ENCODE peak calls at places on chromosomes 7 and 10, in nine cellular contexts. T is CD8-positive, alpha-beta T cell; R is fibroblast of lung; Z is SJSA1; K is aorta; B is IMR-90; G is substantia nigra; U is H9; S is transverse colon. F is an unnamed sample.

GRCh38 chr10:116880716-116881440 is 31.6 kb downstream of the ENO4 start:
- DNase-seq in T (no peak), R (peak), Z (peak), K (no peak), B (no peak), G (no peak), U (no peak), S (peak), F (no peak)

GRCh38 chr7:45682836-45683555 is 108.8 kb downstream of the ADCY1 start:
- DNase-seq in T (no peak), R (peak), Z (no peak), K (no peak), B (no peak), G (no peak), U (no peak), S (no peak), F (no peak)

GRCh38 chr10:49615213-49615612 is 1.4 kb downstream of the CHAT start:
- DNase-seq in T (no peak), R (no peak), Z (no peak), K (peak), B (no peak), G (no peak), U (peak), S (no peak), F (no peak)

GRCh38 chr7:112086496-112087254 is 119.5 kb downstream of the DOCK4 start:
- DNase-seq in T (no peak), R (no peak), Z (no peak), K (no peak), B (no peak), G (no peak), U (no peak), S (no peak), F (no peak)

GRCh38 chr7:2568521-2569223 is 9.9 kb downstream of the IQCE start:
- DNase-seq in T (no peak), R (no peak), Z (no peak), K (no peak), B (no peak), G (no peak), U (no peak), S (no peak), F (no peak)

GRCh38 chr7:129853661-129854268 is 99.0 kb downstream of the UBE2H start:
- DNase-seq in T (no peak), R (peak), Z (no peak), K (no peak), B (no peak), G (no peak), U (no peak), S (no peak), F (peak)

GRCh38 chr10:76581685-76582084 is 1055.9 kb downstream of the KCNMA1 start:
- DNase-seq in T (no peak), R (no peak), Z (no peak), K (no peak), B (no peak), G (no peak), U (no peak), S (no peak), F (no peak)

GRCh38 chr7:131459256-131459655 is 97.2 kb downstream of the PODXL start:
- DNase-seq in T (no peak), R (peak), Z (no peak), K (no peak), B (peak), G (no peak), U (no peak), S (no peak), F (peak)

GRCh38 chr10:74753295-74754211 is 72.8 kb upstream of the KAT6B start:
- DNase-seq in T (no peak), R (peak), Z (no peak), K (no peak), B (peak), G (no peak), U (peak), S (peak), F (peak)

GRCh38 chr7:90629306-90629918 is 33.3 kb downstream of the CDK14 start:
- DNase-seq in T (no peak), R (peak), Z (peak), K (no peak), B (peak), G (no peak), U (no peak), S (no peak), F (peak)

GRCh38 chr10:89100680-89101079 is 106.4 kb downstream of the CH25H start:
- DNase-seq in T (no peak), R (peak), Z (no peak), K (no peak), B (peak), G (no peak), U (no peak), S (no peak), F (no peak)

GRCh38 chr7:23863209-23863798 is 153.3 kb downstream of the STK31 start:
- DNase-seq in T (no peak), R (peak), Z (peak), K (no peak), B (peak), G (no peak), U (no peak), S (no peak), F (no peak)

GRCh38 chr10:86649471-86650150 is 4.7 kb upstream of the OPN4 start:
- DNase-seq in T (no peak), R (no peak), Z (no peak), K (no peak), B (no peak), G (no peak), U (peak), S (no peak), F (no peak)

GRCh38 chr10:113007821-113008220 is 57.8 kb downstream of the TCF7L2 start:
- DNase-seq in T (no peak), R (no peak), Z (no peak), K (no peak), B (no peak), G (no peak), U (no peak), S (no peak), F (no peak)

GRCh38 chr7:55898287-55898686 is 11.0 kb downstream of the ZNF713 start:
- DNase-seq in T (no peak), R (no peak), Z (no peak), K (no peak), B (no peak), G (no peak), U (no peak), S (no peak), F (no peak)

GRCh38 chr10:89837173-89838001 is 136.0 kb downstream of the KIF20B start:
- DNase-seq in T (peak), R (peak), Z (no peak), K (peak), B (peak), G (no peak), U (no peak), S (peak), F (no peak)

GRCh38 chr10:129769381-129770116 is 194.5 kb downstream of the EBF3 start:
- DNase-seq in T (no peak), R (no peak), Z (no peak), K (no peak), B (no peak), G (no peak), U (peak), S (no peak), F (no peak)

GRCh38 chr10:51932530-51932929 is 233.1 kb upstream of the CSTF2T start:
- DNase-seq in T (no peak), R (no peak), Z (no peak), K (no peak), B (no peak), G (no peak), U (no peak), S (no peak), F (no peak)

GRCh38 chr7:12623885-12624498 is 53.5 kb downstream of the SCIN start:
- DNase-seq in T (no peak), R (peak), Z (peak), K (no peak), B (peak), G (no peak), U (no peak), S (no peak), F (no peak)

GRCh38 chr7:50251765-50252164 is 52.8 kb upstream of the IKZF1 start:
- DNase-seq in T (no peak), R (no peak), Z (no peak), K (no peak), B (no peak), G (no peak), U (no peak), S (no peak), F (no peak)

GRCh38 chr7:137091396-137091795 is 222.9 kb downstream of the CHRM2 start:
- DNase-seq in T (no peak), R (peak), Z (peak), K (no peak), B (no peak), G (no peak), U (peak), S (no peak), F (no peak)

GRCh38 chr7:51075681-51076580 is 240.7 kb downstream of the COBL start:
- DNase-seq in T (no peak), R (no peak), Z (no peak), K (no peak), B (no peak), G (no peak), U (no peak), S (no peak), F (no peak)

GRCh38 chr7:155166108-155166507 is 96.0 kb downstream of the HTR5A start:
- DNase-seq in T (no peak), R (no peak), Z (no peak), K (no peak), B (no peak), G (no peak), U (no peak), S (no peak), F (no peak)

GRCh38 chr10:6013413-6014192 is 36.3 kb upstream of the IL15RA start:
- DNase-seq in T (no peak), R (no peak), Z (no peak), K (no peak), B (no peak), G (no peak), U (no peak), S (no peak), F (no peak)

GRCh38 chr10:101291254-101292193 is 62.3 kb upstream of the LBX1 start:
- DNase-seq in T (peak), R (no peak), Z (peak), K (no peak), B (peak), G (peak), U (peak), S (peak), F (no peak)

GRCh38 chr7:20279979-20280378 is 50.7 kb upstream of the ITGB8 start:
- DNase-seq in T (no peak), R (no peak), Z (no peak), K (no peak), B (no peak), G (no peak), U (no peak), S (no peak), F (no peak)

GRCh38 chr10:132133005-132133404 is 53.7 kb upstream of the DPYSL4 start:
- DNase-seq in T (no peak), R (no peak), Z (no peak), K (peak), B (no peak), G (no peak), U (no peak), S (no peak), F (no peak)

GRCh38 chr7:11206131-11206921 is 232.7 kb downstream of the PHF14 start:
- DNase-seq in T (no peak), R (no peak), Z (no peak), K (no peak), B (no peak), G (no peak), U (no peak), S (no peak), F (no peak)

GRCh38 chr7:95886501-95887090 is 114.2 kb downstream of the DYNC1I1 start:
- DNase-seq in T (no peak), R (peak), Z (peak), K (no peak), B (peak), G (no peak), U (no peak), S (no peak), F (peak)

GRCh38 chr10:36266923-36267322 is 624.8 kb upstream of the FZD8 start:
- DNase-seq in T (no peak), R (no peak), Z (no peak), K (no peak), B (no peak), G (no peak), U (no peak), S (no peak), F (no peak)

GRCh38 chr7:132065973-132066611 is 509.7 kb upstream of the PODXL start:
- DNase-seq in T (no peak), R (peak), Z (no peak), K (no peak), B (no peak), G (no peak), U (no peak), S (no peak), F (no peak)

GRCh38 chr10:112562803-112563663 is 116.0 kb downstream of the VTI1A start:
- DNase-seq in T (no peak), R (peak), Z (no peak), K (no peak), B (peak), G (no peak), U (no peak), S (no peak), F (no peak)

GRCh38 chr10:3702569-3702968 is 82.4 kb downstream of the KLF6 start:
- DNase-seq in T (no peak), R (no peak), Z (no peak), K (no peak), B (no peak), G (no peak), U (no peak), S (no peak), F (no peak)

GRCh38 chr10:3580565-3580964 is 204.4 kb downstream of the KLF6 start:
- DNase-seq in T (no peak), R (no peak), Z (no peak), K (no peak), B (no peak), G (no peak), U (no peak), S (no peak), F (no peak)

GRCh38 chr10:50325449-50326188 is 74.3 kb upstream of the ASAH2 start:
- DNase-seq in T (no peak), R (peak), Z (peak), K (peak), B (peak), G (no peak), U (no peak), S (peak), F (peak)

GRCh38 chr7:133217805-133218204 is 35.1 kb upstream of the EXOC4 start:
- DNase-seq in T (no peak), R (no peak), Z (no peak), K (no peak), B (no peak), G (no peak), U (no peak), S (no peak), F (no peak)

GRCh38 chr7:57819491-57819981 is 369.6 kb downstream of the ZNF716 start:
- DNase-seq in T (no peak), R (no peak), Z (no peak), K (no peak), B (no peak), G (no peak), U (no peak), S (no peak), F (no peak)

GRCh38 chr7:69309601-69310000 is 288.7 kb upstream of the AUTS2 start:
- DNase-seq in T (no peak), R (peak), Z (no peak), K (no peak), B (no peak), G (no peak), U (no peak), S (no peak), F (no peak)

GRCh38 chr7:36468361-36469140 is 78.9 kb downstream of the ANLN start:
- DNase-seq in T (no peak), R (no peak), Z (no peak), K (no peak), B (no peak), G (no peak), U (no peak), S (no peak), F (no peak)

DNA sequence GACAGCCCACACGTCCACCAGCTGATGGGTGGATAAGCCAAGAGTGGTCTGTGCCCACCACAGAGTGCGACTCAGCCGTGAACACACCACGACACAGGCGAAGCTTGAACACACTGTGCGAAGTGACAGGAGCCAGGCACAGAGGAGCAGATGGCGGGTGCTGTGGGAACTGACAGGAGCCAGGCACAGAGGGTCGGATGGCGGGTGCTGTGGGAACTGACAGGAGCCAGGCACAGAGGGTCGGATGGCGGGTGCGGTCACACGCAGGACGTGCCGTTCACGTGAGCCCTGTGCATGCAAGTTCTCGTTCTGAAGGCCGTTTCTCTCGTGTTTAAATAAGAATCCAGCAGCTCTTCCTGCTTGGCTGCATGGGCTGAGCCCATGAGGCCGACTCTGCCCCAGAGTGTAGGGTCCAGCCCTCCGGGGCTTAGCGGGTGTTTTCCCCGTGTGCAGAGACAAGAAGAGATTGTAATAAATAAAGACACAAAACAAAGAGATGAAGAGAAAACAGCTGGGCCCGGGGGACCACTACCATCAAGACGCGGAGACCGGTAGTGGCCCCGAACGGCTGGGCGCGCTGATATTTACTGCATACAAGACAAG is 5.9 kb upstream of the ADAP1 start:
- DNase-seq in T (no peak), R (no peak), Z (no peak), K (peak), B (no peak), G (no peak), U (no peak), S (peak), F (no peak)
- H3K27ac ChIP-seq in T (no peak), R (no peak), Z (no peak), K (no peak), B (no peak), G (no peak), U (no peak), S (no peak), F (no peak)

DNA sequence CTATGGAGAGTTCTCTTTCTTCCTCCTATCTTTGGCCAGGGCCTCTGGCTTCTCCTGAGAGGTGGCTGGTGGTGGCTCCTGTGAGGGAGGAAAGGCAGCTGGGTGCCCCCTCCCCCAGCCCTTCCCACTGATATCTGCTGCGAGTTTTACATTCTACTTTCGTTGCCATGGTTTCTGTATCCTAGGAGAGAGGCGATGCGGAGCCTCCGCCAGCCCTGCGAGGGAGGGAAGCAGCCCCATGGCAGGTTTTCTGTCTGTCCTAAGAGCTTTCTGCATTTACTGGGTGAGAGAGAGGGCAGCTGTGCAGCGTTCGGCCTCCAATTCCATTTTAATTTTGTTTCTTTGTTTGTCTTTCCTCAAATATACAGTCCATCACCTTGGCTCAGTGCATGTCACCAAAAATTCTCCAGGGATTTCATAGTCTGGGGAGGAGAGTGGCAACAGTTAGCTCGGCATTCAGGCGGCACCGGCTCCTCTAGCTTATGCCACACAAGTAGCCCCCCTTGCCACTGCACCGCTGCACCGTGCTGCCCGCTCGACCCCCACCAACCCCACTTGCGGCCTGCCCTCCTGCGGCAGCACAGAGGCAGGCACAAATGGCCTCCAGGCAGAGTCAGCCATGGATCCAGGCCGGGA is 20.4 kb downstream of the DNAJB12 start:
- DNase-seq in T (no peak), R (peak), Z (no peak), K (no peak), B (peak), G (no peak), U (peak), S (no peak), F (no peak)
- H3K27ac ChIP-seq in T (peak), R (peak), Z (no peak), K (no peak), B (no peak), G (peak), U (no peak), S (peak), F (peak)

GRCh38 chr7:106099539-106099938 is 12.6 kb downstream of the SYPL1 start:
- DNase-seq in T (no peak), R (no peak), Z (no peak), K (no peak), B (no peak), G (no peak), U (no peak), S (no peak), F (no peak)
- H3K27ac ChIP-seq in T (no peak), R (no peak), Z (no peak), K (no peak), B (no peak), G (no peak), U (no peak), S (no peak), F (no peak)

GRCh38 chr10:422232-422631 is 267.2 kb downstream of the DIP2C start:
- DNase-seq in T (no peak), R (no peak), Z (no peak), K (no peak), B (no peak), G (no peak), U (no peak), S (no peak), F (no peak)
- H3K27ac ChIP-seq in T (no peak), R (no peak), Z (no peak), K (no peak), B (no peak), G (no peak), U (no peak), S (no peak), F (no peak)

GRCh38 chr7:25189197-25189596 is 39.1 kb downstream of the NPVF start:
- DNase-seq in T (no peak), R (no peak), Z (no peak), K (no peak), B (no peak), G (no peak), U (no peak), S (no peak), F (no peak)

GRCh38 chr7:25187932-25188331 is 40.4 kb downstream of the NPVF start:
- DNase-seq in T (no peak), R (no peak), Z (no peak), K (no peak), B (no peak), G (no peak), U (no peak), S (no peak), F (no peak)

GRCh38 chr7:25180946-25181345 is 47.3 kb downstream of the NPVF start:
- DNase-seq in T (no peak), R (peak), Z (no peak), K (no peak), B (no peak), G (no peak), U (peak), S (no peak), F (no peak)

GRCh38 chr7:25181537-25181936 is 46.7 kb downstream of the NPVF start:
- DNase-seq in T (no peak), R (no peak), Z (no peak), K (no peak), B (no peak), G (no peak), U (no peak), S (no peak), F (no peak)

GRCh38 chr7:25186436-25186835 is 41.9 kb downstream of the NPVF start:
- DNase-seq in T (no peak), R (no peak), Z (no peak), K (no peak), B (no peak), G (no peak), U (no peak), S (no peak), F (no peak)
- H3K27ac ChIP-seq in T (no peak), R (no peak), Z (no peak), K (no peak), B (no peak), G (peak), U (no peak), S (no peak), F (no peak)

DNA sequence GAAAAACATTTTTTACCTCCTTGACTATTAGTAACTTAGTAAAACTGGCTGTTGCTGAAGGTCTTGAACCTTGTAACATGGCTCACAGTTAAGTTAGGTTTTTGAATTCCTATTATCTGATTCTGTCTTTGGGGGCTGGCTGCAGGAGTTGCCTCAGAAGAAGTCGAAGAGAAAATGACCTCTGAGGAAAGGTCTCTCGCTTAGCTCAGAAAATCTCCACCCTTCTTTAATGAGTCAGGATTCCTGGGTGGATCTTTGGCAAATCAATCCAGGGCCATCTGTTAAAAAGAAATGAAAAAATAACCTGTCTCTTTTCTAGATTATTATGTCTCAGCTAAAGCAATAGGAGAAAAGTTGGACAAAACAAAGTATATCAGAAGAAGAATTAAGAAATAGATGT is 267.8 kb upstream of the SEMA3C start:
- DNase-seq in T (no peak), R (peak), Z (no peak), K (no peak), B (peak), G (no peak), U (no peak), S (no peak), F (no peak)
- H3K27ac ChIP-seq in T (no peak), R (no peak), Z (no peak), K (no peak), B (no peak), G (no peak), U (no peak), S (no peak), F (no peak)

F was measured in epithelial cell of prostate.